ENCODE peak calls at places on chromosomes 5 and 9, in nine cellular contexts. F is NCI-H1930, Q is transverse colon, R is dorsolateral prefrontal cortex, W is H7, O is nephron progenitor cell, M is posterior cingulate gyrus, L is NCI-H446 treated with DMSO at 0.1 percent for 48 hours, E is hippocampal formation. U is an unnamed sample.

GRCh38 chr9:1531411-1531903 is 481.3 kb downstream of the DMRT2 start:
- DNase-seq in M (no peak), L (no peak), W (no peak), O (no peak), Q (no peak), F (no peak), E (no peak), R (no peak), U (no peak)

GRCh38 chr5:178145965-178146820 is 7.5 kb downstream of the NHP2 start:
- DNase-seq in F (peak), M (peak), Q (peak), W (peak), R (peak), L (no peak), O (peak), E (no peak), U (peak)

GRCh38 chr5:55232194-55232984 is 1.0 kb downstream of the CCNO start:
- DNase-seq in O (peak), F (no peak), Q (peak), M (no peak), W (peak), R (peak), L (no peak), E (no peak), U (peak)

GRCh38 chr9:2338770-2339169 is 282.8 kb upstream of the VLDLR start:
- DNase-seq in L (no peak), O (no peak), M (no peak), W (no peak), Q (no peak), E (no peak), F (no peak), R (no peak), U (no peak)

GRCh38 chr5:4011943-4012342 is 416.3 kb downstream of the IRX1 start:
- DNase-seq in M (no peak), F (no peak), R (no peak), W (no peak), E (no peak), Q (no peak), O (no peak), L (no peak), U (no peak)

GRCh38 chr9:98875536-98875935 is 68.1 kb downstream of the GALNT12 start:
- DNase-seq in O (no peak), R (no peak), E (no peak), F (no peak), L (no peak), W (no peak), Q (no peak), M (no peak), U (no peak)

GRCh38 chr9:18666987-18667772 is 193.2 kb downstream of the ADAMTSL1 start:
- DNase-seq in W (no peak), R (no peak), F (no peak), O (no peak), E (no peak), M (no peak), Q (no peak), L (peak), U (no peak)

GRCh38 chr9:130327781-130328348 is 62.3 kb downstream of the HMCN2 start:
- DNase-seq in F (no peak), M (no peak), L (no peak), Q (peak), R (no peak), O (peak), W (peak), E (no peak), U (no peak)

GRCh38 chr5:172901788-172902496 is 57.3 kb upstream of the RPL26L1 start:
- DNase-seq in M (no peak), F (no peak), E (no peak), O (peak), R (no peak), L (no peak), Q (no peak), W (no peak), U (peak)

GRCh38 chr9:126499005-126499910 is 114.5 kb upstream of the LMX1B start:
- DNase-seq in W (peak), F (peak), O (peak), R (no peak), L (no peak), Q (peak), E (peak), M (peak), U (peak)

GRCh38 chr9:92327283-92327850 is 1.6 kb downstream of the CENPP start:
- DNase-seq in M (no peak), E (no peak), O (no peak), F (no peak), R (no peak), W (no peak), L (no peak), Q (no peak), U (no peak)

GRCh38 chr5:172920447-172920849 is 38.8 kb upstream of the RPL26L1 start:
- DNase-seq in Q (no peak), L (no peak), R (peak), O (no peak), E (no peak), W (no peak), F (no peak), M (no peak), U (peak)

GRCh38 chr5:32981061-32981460 is 269.9 kb downstream of the NPR3 start:
- DNase-seq in R (no peak), Q (no peak), L (no peak), E (no peak), M (no peak), F (no peak), W (no peak), O (no peak), U (no peak)

GRCh38 chr5:150609843-150610584 is 30.4 kb upstream of the SYNPO start:
- DNase-seq in L (no peak), O (no peak), F (no peak), M (no peak), E (no peak), Q (peak), W (no peak), R (peak), U (no peak)

GRCh38 chr5:179227578-179228311 is 117.5 kb downstream of the ADAMTS2 start:
- DNase-seq in W (peak), R (peak), Q (peak), O (no peak), M (peak), F (no peak), L (no peak), E (no peak), U (no peak)

GRCh38 chr5:163894645-163895044 is 389.2 kb downstream of the MAT2B start:
- DNase-seq in E (no peak), F (no peak), M (no peak), L (no peak), Q (no peak), O (no peak), R (no peak), W (no peak), U (peak)

GRCh38 chr5:75059887-75060286 is 7.5 kb upstream of the GCNT4 start:
- DNase-seq in M (no peak), O (no peak), R (no peak), W (no peak), Q (no peak), L (no peak), F (no peak), E (no peak), U (no peak)

GRCh38 chr9:69918317-69918716 is 97.7 kb downstream of the CFAP95 start:
- DNase-seq in M (no peak), W (no peak), E (no peak), F (no peak), O (no peak), R (no peak), L (no peak), Q (peak), U (no peak)

GRCh38 chr5:63125862-63126261 is 547.2 kb downstream of the LRRC70 start:
- DNase-seq in E (no peak), W (no peak), R (no peak), L (peak), O (no peak), M (no peak), F (peak), Q (no peak), U (peak)

GRCh38 chr9:89353989-89354388 is 35.7 kb downstream of the SECISBP2 start:
- DNase-seq in F (no peak), Q (no peak), L (no peak), W (no peak), R (no peak), O (no peak), M (no peak), E (no peak), U (no peak)

GRCh38 chr9:72154468-72155281 is 5.4 kb downstream of the GDA start:
- DNase-seq in O (no peak), E (no peak), M (no peak), L (no peak), Q (peak), R (no peak), F (no peak), W (no peak), U (no peak)

GRCh38 chr5:81537905-81538535 is 144.1 kb upstream of the ACOT12 start:
- DNase-seq in R (no peak), L (no peak), M (no peak), E (no peak), W (no peak), F (no peak), O (no peak), Q (no peak), U (no peak)

GRCh38 chr9:135492886-135493669 is 7.4 kb upstream of the MRPS2 start:
- DNase-seq in O (no peak), E (no peak), L (no peak), R (no peak), W (no peak), M (no peak), F (no peak), Q (no peak), U (no peak)

GRCh38 chr9:115615821-115616665 is 498.1 kb upstream of the TNC start:
- DNase-seq in W (no peak), M (no peak), L (no peak), R (no peak), F (no peak), E (no peak), O (no peak), Q (no peak), U (peak)

GRCh38 chr9:134054891-134055811 is 12.7 kb downstream of the BRD3 start:
- DNase-seq in W (peak), M (peak), E (no peak), O (peak), L (no peak), Q (peak), R (peak), F (no peak), U (no peak)

GRCh38 chr9:13513710-13514444 is 234.4 kb upstream of the MPDZ start:
- DNase-seq in W (peak), E (no peak), Q (no peak), L (no peak), F (peak), M (no peak), O (peak), R (no peak), U (no peak)

GRCh38 chr5:139394654-139395566 is at the start of gene PROB1:
- DNase-seq in F (no peak), W (peak), M (no peak), R (no peak), E (no peak), O (peak), Q (no peak), L (no peak), U (no peak)

GRCh38 chr9:2688636-2689035 is 28.7 kb upstream of the KCNV2 start:
- DNase-seq in L (no peak), Q (no peak), M (no peak), R (no peak), F (no peak), O (no peak), W (no peak), E (no peak), U (no peak)

GRCh38 chr5:7415123-7415522 is 19.2 kb downstream of the ADCY2 start:
- DNase-seq in W (no peak), M (no peak), L (no peak), F (no peak), R (no peak), E (no peak), Q (no peak), O (no peak), U (no peak)

GRCh38 chr5:55994502-55994997 is at the start of gene IL6ST:
- DNase-seq in R (no peak), F (no peak), Q (peak), E (no peak), O (no peak), M (no peak), W (no peak), L (no peak), U (peak)

GRCh38 chr5:111246459-111246858 is 22.3 kb downstream of the CAMK4 start:
- DNase-seq in M (no peak), R (no peak), L (no peak), O (no peak), Q (no peak), W (no peak), F (no peak), E (no peak), U (no peak)

GRCh38 chr9:32631991-32632390 is 3.5 kb downstream of the TAF1L start:
- DNase-seq in M (no peak), O (no peak), L (no peak), Q (no peak), R (no peak), E (no peak), W (no peak), F (no peak), U (no peak)

GRCh38 chr5:12204761-12205160 is 300.5 kb upstream of the CTNND2 start:
- DNase-seq in L (no peak), R (no peak), F (no peak), Q (no peak), M (no peak), W (no peak), O (no peak), E (no peak), U (no peak)

GRCh38 chr5:171379961-171380360 is 7.7 kb upstream of the NPM1 start:
- DNase-seq in M (no peak), W (no peak), E (no peak), Q (no peak), L (no peak), R (no peak), O (no peak), F (no peak), U (no peak)

U was measured in HTR-8/SVneo.